ENCODE peak calls at places on chromosomes 13 and 19, in seven cellular contexts. V, Q, T, R, L, G and S are unnamed samples.

GRCh38 chr13:25462301-25463125 is 90.7 kb downstream of the ATP8A2 start:
- DNase-seq in V (no peak), Q (no peak), T (no peak), R (no peak), L (no peak), G (no peak), S (no peak)

GRCh38 chr19:6357995-6358394 is 3.3 kb upstream of the CLPP start:
- DNase-seq in V (no peak), Q (no peak), T (no peak), R (no peak), L (no peak), G (no peak), S (no peak)

GRCh38 chr19:14519860-14520407 is 1.7 kb upstream of the DNAJB1 start:
- DNase-seq in V (no peak), Q (no peak), T (peak), R (no peak), L (no peak), G (peak), S (no peak)

GRCh38 chr13:76992548-76993001 is 694 bp downstream of the CLN5 start:
- DNase-seq in V (no peak), Q (peak), T (no peak), R (no peak), L (peak), G (peak), S (peak)

GRCh38 chr13:37869506-37869755 is 141 bp downstream of the TRPC4 start:
- DNase-seq in V (no peak), Q (no peak), T (no peak), R (no peak), L (no peak), G (no peak), S (no peak)

GRCh38 chr19:1672038-1672768 is 19.8 kb upstream of the TCF3 start:
- DNase-seq in V (no peak), Q (no peak), T (no peak), R (no peak), L (peak), G (no peak), S (no peak)

GRCh38 chr13:110244926-110245325 is 62.0 kb downstream of the COL4A1 start:
- DNase-seq in V (no peak), Q (no peak), T (no peak), R (no peak), L (no peak), G (no peak), S (peak)

GRCh38 chr19:5987077-5987818 is 9.3 kb upstream of the RANBP3 start:
- DNase-seq in V (peak), Q (peak), T (peak), R (peak), L (peak), G (peak), S (peak)

GRCh38 chr13:74217816-74218215 is 83.6 kb upstream of the KLF12 start:
- DNase-seq in V (no peak), Q (no peak), T (no peak), R (no peak), L (no peak), G (no peak), S (no peak)

GRCh38 chr19:4624733-4625362 is 14.5 kb upstream of the TNFAIP8L1 start:
- DNase-seq in V (peak), Q (no peak), T (peak), R (no peak), L (peak), G (no peak), S (no peak)

GRCh38 chr13:35309711-35310110 is 166.8 kb downstream of the MAB21L1 start:
- DNase-seq in V (no peak), Q (no peak), T (no peak), R (no peak), L (no peak), G (no peak), S (no peak)

GRCh38 chr13:71169125-71169524 is 697.9 kb downstream of the DACH1 start:
- DNase-seq in V (no peak), Q (no peak), T (no peak), R (no peak), L (no peak), G (no peak), S (no peak)

GRCh38 chr19:39128511-39129079 is 3.0 kb downstream of the PAK4 start:
- DNase-seq in V (no peak), Q (no peak), T (no peak), R (no peak), L (no peak), G (no peak), S (no peak)

GRCh38 chr13:77029436-77029835 is 2.5 kb upstream of the FBXL3 start:
- DNase-seq in V (no peak), Q (no peak), T (no peak), R (no peak), L (no peak), G (no peak), S (no peak)

GRCh38 chr19:57748029-57748428 is 1.4 kb downstream of the ZNF776 start:
- DNase-seq in V (no peak), Q (no peak), T (no peak), R (no peak), L (no peak), G (no peak), S (no peak)

GRCh38 chr19:57747472-57747807 is 825 bp downstream of the ZNF776 start:
- DNase-seq in V (no peak), Q (no peak), T (no peak), R (no peak), L (no peak), G (no peak), S (no peak)

GRCh38 chr19:57746580-57747471 is at the start of gene ZNF776:
- DNase-seq in V (peak), Q (peak), T (peak), R (peak), L (peak), G (peak), S (peak)
- TF ChIP-seq CTCF in V (no peak), Q (no peak), T (no peak), R (no peak), L (no peak), G (no peak), S (no peak)

GRCh38 chr13:93672996-93673395 is 446.4 kb downstream of the GPC6 start:
- DNase-seq in V (no peak), Q (no peak), T (no peak), R (no peak), L (no peak), G (no peak), S (no peak)

GRCh38 chr13:93670858-93671257 is 444.3 kb downstream of the GPC6 start:
- DNase-seq in V (no peak), Q (no peak), T (no peak), R (no peak), L (no peak), G (no peak), S (no peak)

GRCh38 chr13:93674337-93674755 is 447.7 kb downstream of the GPC6 start:
- DNase-seq in V (no peak), Q (no peak), T (no peak), R (no peak), L (no peak), G (no peak), S (no peak)

GRCh38 chr13:93673885-93674284 is 447.3 kb downstream of the GPC6 start:
- DNase-seq in V (no peak), Q (no peak), T (no peak), R (no peak), L (no peak), G (no peak), S (no peak)
- TF ChIP-seq POLR2A in V (no peak), Q (no peak), T (no peak), R (no peak), L (no peak), G (no peak), S (no peak)

GRCh38 chr13:92622905-92623304 is 603.7 kb upstream of the GPC6 start:
- DNase-seq in V (no peak), Q (no peak), T (no peak), R (no peak), L (no peak), G (no peak), S (no peak)
- TF ChIP-seq CTCF in V (no peak), Q (no peak), T (no peak), R (no peak), L (no peak), G (no peak), S (no peak)

GRCh38 chr19:47112166-47112663 is 1.4 kb downstream of the ZC3H4 start:
- DNase-seq in V (peak), Q (peak), T (no peak), R (no peak), L (peak), G (peak), S (peak)
- TF ChIP-seq POLR2A in V (no peak), Q (peak), T (no peak), R (peak), L (peak), G (peak), S (no peak)

GRCh38 chr13:36370108-36370429 is 23.9 kb upstream of the SPART start:
- DNase-seq in V (peak), Q (peak), T (no peak), R (no peak), L (no peak), G (no peak), S (no peak)

GRCh38 chr13:36374063-36374462 is 27.9 kb upstream of the SPART start:
- DNase-seq in V (no peak), Q (no peak), T (no peak), R (no peak), L (no peak), G (no peak), S (no peak)

GRCh38 chr13:36366023-36366422 is 19.8 kb upstream of the SPART start:
- DNase-seq in V (no peak), Q (no peak), T (no peak), R (no peak), L (no peak), G (no peak), S (no peak)

GRCh38 chr13:36371185-36371584 is 25.0 kb upstream of the SPART start:
- DNase-seq in V (no peak), Q (no peak), T (no peak), R (no peak), L (no peak), G (no peak), S (no peak)

DNA sequence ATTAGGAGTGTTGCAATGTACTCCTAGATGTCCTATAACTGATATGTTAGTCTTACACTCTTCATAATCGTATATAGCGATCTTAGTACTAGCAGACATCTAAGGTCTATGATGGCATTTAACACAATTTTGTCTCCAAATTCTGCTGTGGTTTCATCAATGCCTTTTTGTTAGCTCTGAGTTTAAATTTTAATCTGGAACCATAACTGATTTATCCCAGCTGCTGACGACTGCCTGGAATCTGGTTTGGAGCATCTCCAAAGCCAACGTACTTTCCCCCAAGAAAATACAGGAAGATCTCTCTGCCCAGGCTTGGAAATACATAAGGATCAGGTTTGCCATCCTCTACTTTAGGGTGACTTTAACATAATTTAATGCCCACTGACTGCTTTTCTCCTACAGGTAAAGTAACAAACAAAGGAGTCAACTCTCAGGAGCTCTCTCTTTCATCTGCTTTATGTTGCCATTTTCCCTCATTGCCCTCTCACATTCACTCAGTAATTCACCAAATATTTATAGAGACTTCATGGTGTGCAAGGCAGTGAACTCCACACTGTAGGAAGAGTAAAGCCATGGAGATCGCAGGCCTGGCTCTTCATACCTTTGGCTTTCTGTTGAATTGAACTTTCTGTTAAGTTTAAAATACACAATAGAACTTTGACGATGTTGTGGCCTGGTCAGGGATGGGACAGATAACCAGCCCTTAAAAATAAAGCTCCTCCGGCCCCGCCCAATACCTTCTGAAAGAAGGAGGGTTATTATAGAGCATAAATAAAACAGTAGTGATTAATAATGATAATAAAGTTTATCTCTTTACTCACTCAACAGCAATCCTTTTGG is 23.3 kb upstream of the SPART start:
- DNase-seq in V (no peak), Q (no peak), T (no peak), R (no peak), L (no peak), G (no peak), S (no peak)
- TF ChIP-seq CTCF in V (no peak), Q (no peak), T (no peak), R (no peak), L (no peak), G (no peak), S (no peak)

DNA sequence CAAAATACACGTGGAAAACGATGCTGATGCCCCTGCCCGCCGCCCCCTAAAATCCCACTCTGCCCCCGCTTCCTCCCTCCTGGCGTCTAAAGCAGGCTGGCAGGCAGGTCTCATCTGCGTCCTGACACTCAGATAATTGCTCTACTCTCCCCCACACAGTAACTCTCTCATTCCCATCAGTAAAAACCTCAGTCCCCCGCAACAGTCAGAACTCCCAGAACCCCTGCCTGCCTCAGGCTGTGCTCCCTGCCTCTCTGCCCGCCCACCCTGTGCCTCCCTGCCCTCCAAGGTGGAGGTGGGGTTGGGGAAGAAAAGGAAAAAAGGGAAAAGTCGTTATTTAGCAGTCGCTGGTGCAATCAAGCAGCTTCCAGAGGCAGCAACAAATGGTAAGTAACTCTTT is 473.7 kb downstream of the EFNB2 start:
- DNase-seq in V (no peak), Q (no peak), T (no peak), R (no peak), L (no peak), G (no peak), S (no peak)
- TF ChIP-seq POLR2A in V (no peak), Q (no peak), T (no peak), R (no peak), L (no peak), G (no peak), S (no peak)

DNA sequence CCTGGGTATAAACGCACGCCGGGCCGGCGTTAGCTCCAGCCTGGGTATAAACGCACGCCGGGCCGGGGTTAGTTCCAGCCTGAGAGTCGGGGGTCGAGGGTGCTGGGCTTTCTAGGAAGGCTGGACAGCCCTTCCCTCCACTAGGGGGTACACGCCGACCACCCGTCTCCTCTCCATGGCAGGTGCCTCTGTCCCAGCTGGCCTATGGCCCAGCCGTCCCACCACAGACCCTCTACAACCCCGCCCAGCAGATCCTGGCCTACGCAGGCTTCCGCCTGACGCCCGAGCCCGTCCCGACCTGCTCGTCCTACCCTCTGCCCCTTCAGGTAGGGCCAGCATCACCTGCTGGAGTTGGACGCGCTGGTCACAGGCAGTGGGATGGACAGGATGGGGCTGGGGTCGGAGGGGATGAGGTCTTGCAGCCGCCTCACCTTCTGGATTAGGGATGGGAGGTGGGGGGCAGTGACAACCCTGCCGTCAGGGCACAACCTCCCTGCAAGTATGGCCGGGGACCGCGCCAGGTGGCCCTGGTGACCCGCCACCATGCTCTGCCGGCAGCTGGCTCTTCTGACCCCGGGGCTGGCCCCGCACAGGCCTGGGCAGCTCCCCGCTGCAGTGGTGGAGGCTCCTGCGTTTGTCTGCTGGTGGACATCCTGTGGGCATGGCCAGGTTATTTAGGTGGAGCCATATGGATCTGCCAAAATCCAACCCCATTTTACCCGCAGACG is 45.8 kb downstream of the TMEM255B start:
- DNase-seq in V (peak), Q (no peak), T (no peak), R (no peak), L (no peak), G (no peak), S (peak)
- TF ChIP-seq CTCF in V (no peak), Q (no peak), T (no peak), R (no peak), L (no peak), G (no peak), S (no peak)